ENCODE peak calls at places on chromosomes 13 and 19, in five cellular contexts. W is A549, S is ovary, F is transverse colon, L is HepG2. T is an unnamed sample.

GRCh38 chr13:81888855-81889254 is 1547.9 kb upstream of the SPRY2 start:
- DNase-seq in F (no peak), L (no peak), S (no peak), W (no peak), T (no peak)

GRCh38 chr13:39655569-39656324 is at the start of gene COG6:
- DNase-seq in S (peak; percentile 88), F (peak; percentile 94), W (peak; percentile 84), L (peak; percentile 73), T (peak; percentile 92)

GRCh38 chr13:74770361-74770760 is 636.2 kb upstream of the KLF12 start:
- DNase-seq in F (no peak), L (no peak), W (peak; percentile 20), S (no peak), T (no peak)

GRCh38 chr13:36154567-36155231 is 23.5 kb upstream of the DCLK1 start:
- DNase-seq in S (peak; percentile 8), F (no peak), L (no peak), W (no peak), T (no peak)

GRCh38 chr19:51294977-51295375 is 16.5 kb upstream of the IGLON5 start:
- DNase-seq in F (no peak), L (no peak), S (no peak), W (no peak), T (no peak)

GRCh38 chr13:90375851-90376250 is 971.6 kb upstream of the MIR17HG start:
- DNase-seq in W (peak; percentile 1), F (no peak), L (no peak), S (no peak), T (no peak)

GRCh38 chr13:77779461-77780272 is 82.2 kb downstream of the SLAIN1 start:
- DNase-seq in W (peak; percentile 61), L (peak; percentile 26), S (no peak), F (peak; percentile 11), T (peak; percentile 41)

GRCh38 chr19:39539519-39540332 is at the start of gene EID2:
- DNase-seq in F (peak; percentile 96), S (peak; percentile 94), L (peak; percentile 83), W (peak; percentile 99), T (peak; percentile 97)

GRCh38 chr13:91017031-91017668 is 330.3 kb upstream of the MIR17HG start:
- DNase-seq in F (no peak), S (no peak), L (no peak), W (peak; percentile 53), T (peak; percentile 28)

GRCh38 chr19:12065100-12065538 is 588 bp downstream of the ZNF844 start:
- DNase-seq in S (peak; percentile 36), W (no peak), F (peak; percentile 16), L (no peak), T (no peak)

GRCh38 chr13:102651892-102652291 is 43.0 kb downstream of the METTL21C start:
- DNase-seq in W (no peak), S (no peak), F (no peak), L (no peak), T (no peak)

GRCh38 chr13:95355491-95355890 is 54.2 kb upstream of the ABCC4 start:
- DNase-seq in W (no peak), L (no peak), S (no peak), F (no peak), T (no peak)

GRCh38 chr13:113421673-113422270 is 31.5 kb downstream of the ADPRHL1 start:
- DNase-seq in F (no peak), S (peak; percentile 57), L (no peak), W (no peak), T (no peak)

GRCh38 chr19:2385053-2385721 is 25.1 kb downstream of the TMPRSS9 start:
- DNase-seq in W (peak; percentile 84), F (peak; percentile 51), L (peak; percentile 81), S (peak; percentile 21), T (no peak)

GRCh38 chr19:976476-976875 is 7.7 kb upstream of the WDR18 start:
- DNase-seq in W (no peak), S (no peak), F (no peak), L (no peak), T (no peak)

GRCh38 chr19:9885077-9885552 is 50.0 kb downstream of the PIN1 start:
- DNase-seq in W (no peak), S (peak; percentile 22), F (no peak), L (no peak), T (no peak)

GRCh38 chr19:7191946-7192691 is 102.1 kb downstream of the INSR start:
- DNase-seq in W (no peak), F (peak; percentile 19), S (no peak), L (no peak), T (no peak)

GRCh38 chr19:42961119-42961518 is 24.1 kb upstream of the PSG7 start:
- DNase-seq in L (no peak), W (no peak), F (no peak), S (no peak), T (no peak)

GRCh38 chr13:110341445-110342247 is 34.6 kb downstream of the COL4A2 start:
- DNase-seq in W (no peak), L (no peak), S (peak; percentile 41), F (no peak), T (no peak)

GRCh38 chr13:24038405-24038804 is 122.1 kb upstream of the SPATA13 start:
- DNase-seq in S (no peak), F (no peak), L (no peak), W (no peak), T (no peak)

GRCh38 chr19:54160182-54160811 is 776 bp upstream of the LENG1 start:
- DNase-seq in S (peak; percentile 46), W (no peak), L (no peak), F (no peak), T (no peak)

GRCh38 chr13:109673477-109673876 is 112.9 kb downstream of the IRS2 start:
- DNase-seq in W (no peak), L (no peak), F (no peak), S (no peak), T (no peak)

GRCh38 chr13:100530645-100531044 is 57.9 kb downstream of the GGACT start:
- DNase-seq in F (no peak), W (no peak), L (peak; percentile 19), S (no peak), T (no peak)

GRCh38 chr13:99217461-99218101 is 16.9 kb downstream of the UBAC2 start:
- DNase-seq in L (no peak), S (no peak), F (no peak), W (no peak), T (no peak)

GRCh38 chr13:29362849-29363604 is 232.5 kb downstream of the SLC7A1 start:
- DNase-seq in F (peak; percentile 13), W (peak; percentile 45), S (no peak), L (peak; percentile 43), T (peak; percentile 30)

GRCh38 chr13:79108914-79109643 is 297.0 kb downstream of the RBM26 start:
- DNase-seq in F (no peak), S (no peak), W (no peak), L (no peak), T (no peak)

GRCh38 chr19:17327654-17328516 is 6.8 kb downstream of the ANO8 start:
- DNase-seq in F (peak; percentile 89), S (peak; percentile 85), W (no peak), L (peak; percentile 13), T (peak; percentile 65)

GRCh38 chr19:10295305-10295846 is 5.6 kb downstream of the ICAM5 start:
- DNase-seq in W (peak; percentile 61), L (no peak), F (peak; percentile 74), S (no peak), T (peak; percentile 51)

GRCh38 chr19:8087876-8088275 is 35.3 kb downstream of the CCL25 start:
- DNase-seq in L (no peak), S (no peak), W (no peak), F (no peak), T (no peak)

GRCh38 chr13:108220042-108220441 is 1.9 kb downstream of the ABHD13 start:
- DNase-seq in S (no peak), W (no peak), L (peak; percentile 9), F (peak; percentile 58), T (peak; percentile 66)

GRCh38 chr19:29683009-29683408 is 17.7 kb downstream of the PLEKHF1 start:
- DNase-seq in L (peak; percentile 15), W (no peak), F (no peak), S (no peak), T (no peak)

GRCh38 chr19:19711934-19712828 is 20.7 kb downstream of the ZNF14 start:
- DNase-seq in S (no peak), F (no peak), L (no peak), W (no peak), T (no peak)

GRCh38 chr19:19710506-19710905 is 22.4 kb downstream of the ZNF14 start:
- DNase-seq in W (no peak), S (no peak), L (no peak), F (no peak), T (no peak)

GRCh38 chr19:19711306-19711933 is 21.5 kb downstream of the ZNF14 start:
- DNase-seq in F (no peak), W (no peak), L (no peak), S (no peak), T (no peak)
- H3K4me3 ChIP-seq in F (no peak overlapping the region), W (no peak overlapping the region), L (no peak overlapping the region), S (no peak overlapping the region), T (no peak overlapping the region)

GRCh38 chr19:38306236-38306635 is 2.2 kb downstream of the C19orf33 start:
- DNase-seq in L (no peak), S (no peak), F (no peak), W (no peak), T (no peak)

GRCh38 chr19:38303517-38304351 is at the start of gene C19orf33:
- DNase-seq in S (no peak), W (peak; percentile 98), L (no peak), F (peak; percentile 93), T (peak; percentile 88)

GRCh38 chr19:38307076-38307475 is 3.0 kb downstream of the C19orf33 start:
- DNase-seq in F (no peak), L (no peak), S (no peak), W (no peak), T (no peak)

GRCh38 chr19:38304352-38304865 is 358 bp downstream of the C19orf33 start:
- DNase-seq in L (no peak), W (no peak), S (no peak), F (no peak), T (no peak)

GRCh38 chr19:38304866-38305429 is 897 bp downstream of the C19orf33 start:
- DNase-seq in L (peak; percentile 76), W (peak; percentile 100), S (no peak), F (peak; percentile 94), T (peak; percentile 93)
- TF ChIP-seq POLR2A in L (no peak), W (peak; percentile 82), S (no peak), F (peak; percentile 94), T (no peak)

GRCh38 chr13:37621811-37622361 is 23.3 kb upstream of the POSTN start:
- DNase-seq in F (no peak), L (no peak), W (no peak), S (no peak), T (no peak)

GRCh38 chr13:37617162-37617561 is 18.6 kb upstream of the POSTN start:
- DNase-seq in W (peak; percentile 35), L (no peak), S (no peak), F (no peak), T (no peak)

GRCh38 chr13:37616131-37616530 is 17.6 kb upstream of the POSTN start:
- DNase-seq in W (no peak), S (no peak), L (no peak), F (no peak), T (no peak)

GRCh38 chr13:37615271-37615670 is 16.7 kb upstream of the POSTN start:
- DNase-seq in W (no peak), L (no peak), S (no peak), F (no peak), T (no peak)

GRCh38 chr13:37618554-37618953 is 20.0 kb upstream of the POSTN start:
- DNase-seq in S (no peak), F (no peak), W (no peak), L (no peak), T (no peak)
- TF ChIP-seq EP300 in S (no peak), F (no peak), W (no peak), L (no peak), T (no peak)

GRCh38 chr13:85935868-85936467 is 136.7 kb upstream of the SLITRK6 start:
- DNase-seq in L (no peak), F (no peak), W (no peak), S (no peak), T (no peak)

GRCh38 chr13:85930108-85930507 is 130.9 kb upstream of the SLITRK6 start:
- DNase-seq in L (peak; percentile 3), W (no peak), F (no peak), S (no peak), T (no peak)
- H3K4me3 ChIP-seq in L (no peak overlapping the region), W (no peak overlapping the region), F (no peak overlapping the region), S (no peak overlapping the region), T (no peak overlapping the region)